ENCODE peak calls at places on chromosomes 6 and 20, in five cellular contexts. J, E, H, X and U are unnamed samples.

GRCh38 chr20:7736336-7736735 is 203.9 kb downstream of the HAO1 start:
- DNase-seq in J (no peak), E (peak; percentile 48), H (no peak), X (no peak), U (no peak)

GRCh38 chr20:8489094-8489883 is 357.2 kb downstream of the PLCB1 start:
- DNase-seq in J (no peak), E (no peak), H (no peak), X (no peak), U (no peak)

GRCh38 chr20:10239954-10240353 is 21.3 kb downstream of the SNAP25 start:
- DNase-seq in J (peak; percentile 38), E (peak; percentile 34), H (no peak), X (no peak), U (no peak)

GRCh38 chr20:54177378-54177777 is 3.6 kb upstream of the CYP24A1 start:
- DNase-seq in J (no peak), E (no peak), H (no peak), X (no peak), U (no peak)

GRCh38 chr20:62716198-62716940 is 7.7 kb downstream of the NTSR1 start:
- DNase-seq in J (no peak), E (no peak), H (peak; percentile 48), X (peak; percentile 29), U (no peak)

GRCh38 chr6:109458774-109459531 is 3.4 kb upstream of the MICAL1 start:
- DNase-seq in J (no peak), E (no peak), H (no peak), X (peak; percentile 67), U (no peak)

GRCh38 chr6:143333749-143334520 is 116.6 kb downstream of the ADAT2 start:
- DNase-seq in J (no peak), E (no peak), H (no peak), X (no peak), U (no peak)

GRCh38 chr6:121794630-121795029 is 359.2 kb downstream of the GJA1 start:
- DNase-seq in J (no peak), E (peak; percentile 76), H (peak; percentile 68), X (no peak), U (peak; percentile 87)

GRCh38 chr20:62365814-62366369 is 1.2 kb downstream of the LAMA5 start:
- DNase-seq in J (no peak), E (no peak), H (peak; percentile 91), X (no peak), U (no peak)

GRCh38 chr6:105077592-105078463 is 102.0 kb downstream of the POPDC3 start:
- DNase-seq in J (no peak), E (peak; percentile 53), H (peak; percentile 27), X (no peak), U (no peak)

GRCh38 chr6:137218473-137218916 is 690 bp downstream of the IFNGR1 start:
- DNase-seq in J (no peak), E (peak; percentile 58), H (peak; percentile 41), X (peak; percentile 60), U (no peak)

GRCh38 chr20:63057133-63058117 is 50.7 kb upstream of the BHLHE23 start:
- DNase-seq in J (no peak), E (peak; percentile 19), H (no peak), X (no peak), U (no peak)

GRCh38 chr6:155212616-155213380 is 51.0 kb upstream of the CLDN20 start:
- DNase-seq in J (no peak), E (no peak), H (no peak), X (no peak), U (no peak)

GRCh38 chr6:124741341-124741740 is 220.9 kb upstream of the RNF217 start:
- DNase-seq in J (no peak), E (no peak), H (no peak), X (no peak), U (no peak)

GRCh38 chr6:143000771-143001170 is 55.8 kb upstream of the HIVEP2 start:
- DNase-seq in J (no peak), E (no peak), H (no peak), X (no peak), U (no peak)

GRCh38 chr20:46400253-46400652 is 6.2 kb downstream of the ELMO2 start:
- DNase-seq in J (no peak), E (peak; percentile 13), H (no peak), X (no peak), U (no peak)

GRCh38 chr6:47308674-47309325 is 905 bp downstream of the TNFRSF21 start:
- DNase-seq in J (peak; percentile 29), E (peak; percentile 35), H (peak; percentile 40), X (no peak), U (no peak)

GRCh38 chr6:1318036-1318435 is 6.1 kb downstream of the FOXQ1 start:
- DNase-seq in J (no peak), E (no peak), H (no peak), X (no peak), U (no peak)